ENCODE peak calls at places on chromosomes 13 and 19, in six cellular contexts. One of them, this sample, is unnamed.

GRCh38 chr19:46460981-46461380 is 10.4 kb downstream of the PNMA8A start:
- DNase-seq in stimulated activated CD4-positive, alpha-beta T cell treated with anti-CD3 and anti-CD28 coated beads, Interleukin-2, amount 100 ng/mL, for 48 hours: no peak
- DNase-seq in activated CD8-positive, alpha-beta memory T cell treated with anti-CD3 and anti-CD28 coated beads, Interleukin-2, amount 50 U/mL, for 48 hours: no peak
- DNase-seq in substantia nigra: no peak
- DNase-seq in progenitor cell of endocrine pancreas: no peak
- DNase-seq in T-helper 1 cell: no peak
- DNase-seq in this sample: no peak

GRCh38 chr13:96141032-96141431 is 51.1 kb downstream of the HS6ST3 start:
- DNase-seq in activated CD8-positive, alpha-beta memory T cell treated with anti-CD3 and anti-CD28 coated beads, Interleukin-2, amount 50 U/mL, for 48 hours: no peak
- DNase-seq in substantia nigra: no peak
- DNase-seq in progenitor cell of endocrine pancreas: no peak
- DNase-seq in T-helper 1 cell: no peak
- DNase-seq in stimulated activated CD4-positive, alpha-beta T cell treated with anti-CD3 and anti-CD28 coated beads, Interleukin-2, amount 100 ng/mL, for 48 hours: no peak
- DNase-seq in this sample: peak; percentile 45

GRCh38 chr19:42068756-42069571 is 1.0 kb downstream of the GRIK5 start:
- DNase-seq in T-helper 1 cell: no peak
- DNase-seq in progenitor cell of endocrine pancreas: no peak
- DNase-seq in stimulated activated CD4-positive, alpha-beta T cell treated with anti-CD3 and anti-CD28 coated beads, Interleukin-2, amount 100 ng/mL, for 48 hours: no peak
- DNase-seq in activated CD8-positive, alpha-beta memory T cell treated with anti-CD3 and anti-CD28 coated beads, Interleukin-2, amount 50 U/mL, for 48 hours: no peak
- DNase-seq in substantia nigra: no peak
- DNase-seq in this sample: no peak

GRCh38 chr19:4089400-4089908 is 22.8 kb upstream of the ZBTB7A start:
- DNase-seq in substantia nigra: no peak
- DNase-seq in activated CD8-positive, alpha-beta memory T cell treated with anti-CD3 and anti-CD28 coated beads, Interleukin-2, amount 50 U/mL, for 48 hours: peak; percentile 85
- DNase-seq in progenitor cell of endocrine pancreas: no peak
- DNase-seq in stimulated activated CD4-positive, alpha-beta T cell treated with anti-CD3 and anti-CD28 coated beads, Interleukin-2, amount 100 ng/mL, for 48 hours: peak; percentile 49
- DNase-seq in T-helper 1 cell: no peak
- DNase-seq in this sample: no peak

GRCh38 chr19:7468840-7469239 is 20.0 kb downstream of the PEX11G start:
- DNase-seq in stimulated activated CD4-positive, alpha-beta T cell treated with anti-CD3 and anti-CD28 coated beads, Interleukin-2, amount 100 ng/mL, for 48 hours: no peak
- DNase-seq in progenitor cell of endocrine pancreas: no peak
- DNase-seq in activated CD8-positive, alpha-beta memory T cell treated with anti-CD3 and anti-CD28 coated beads, Interleukin-2, amount 50 U/mL, for 48 hours: no peak
- DNase-seq in T-helper 1 cell: no peak
- DNase-seq in substantia nigra: no peak
- DNase-seq in this sample: no peak

GRCh38 chr13:101307181-101307701 is 109.1 kb downstream of the NALCN start:
- DNase-seq in progenitor cell of endocrine pancreas: no peak
- DNase-seq in substantia nigra: no peak
- DNase-seq in activated CD8-positive, alpha-beta memory T cell treated with anti-CD3 and anti-CD28 coated beads, Interleukin-2, amount 50 U/mL, for 48 hours: no peak
- DNase-seq in T-helper 1 cell: no peak
- DNase-seq in stimulated activated CD4-positive, alpha-beta T cell treated with anti-CD3 and anti-CD28 coated beads, Interleukin-2, amount 100 ng/mL, for 48 hours: no peak
- DNase-seq in this sample: no peak

GRCh38 chr13:100195568-100195967 is 106.7 kb downstream of the PCCA start:
- DNase-seq in progenitor cell of endocrine pancreas: no peak
- DNase-seq in substantia nigra: no peak
- DNase-seq in activated CD8-positive, alpha-beta memory T cell treated with anti-CD3 and anti-CD28 coated beads, Interleukin-2, amount 50 U/mL, for 48 hours: no peak
- DNase-seq in T-helper 1 cell: no peak
- DNase-seq in stimulated activated CD4-positive, alpha-beta T cell treated with anti-CD3 and anti-CD28 coated beads, Interleukin-2, amount 100 ng/mL, for 48 hours: no peak
- DNase-seq in this sample: no peak

GRCh38 chr19:48491793-48492123 is 19.9 kb downstream of the LMTK3 start:
- DNase-seq in substantia nigra: no peak
- DNase-seq in stimulated activated CD4-positive, alpha-beta T cell treated with anti-CD3 and anti-CD28 coated beads, Interleukin-2, amount 100 ng/mL, for 48 hours: no peak
- DNase-seq in T-helper 1 cell: no peak
- DNase-seq in progenitor cell of endocrine pancreas: no peak
- DNase-seq in activated CD8-positive, alpha-beta memory T cell treated with anti-CD3 and anti-CD28 coated beads, Interleukin-2, amount 50 U/mL, for 48 hours: no peak
- DNase-seq in this sample: no peak

GRCh38 chr13:48562296-48563066 is 29.6 kb upstream of the RCBTB2 start:
- DNase-seq in activated CD8-positive, alpha-beta memory T cell treated with anti-CD3 and anti-CD28 coated beads, Interleukin-2, amount 50 U/mL, for 48 hours: peak; percentile 65
- DNase-seq in progenitor cell of endocrine pancreas: no peak
- DNase-seq in stimulated activated CD4-positive, alpha-beta T cell treated with anti-CD3 and anti-CD28 coated beads, Interleukin-2, amount 100 ng/mL, for 48 hours: peak; percentile 31
- DNase-seq in T-helper 1 cell: peak; percentile 52
- DNase-seq in substantia nigra: no peak
- DNase-seq in this sample: no peak

GRCh38 chr19:14089662-14090508 is 666 bp downstream of the SAMD1 start:
- DNase-seq in substantia nigra: no peak
- DNase-seq in activated CD8-positive, alpha-beta memory T cell treated with anti-CD3 and anti-CD28 coated beads, Interleukin-2, amount 50 U/mL, for 48 hours: peak; percentile 80
- DNase-seq in progenitor cell of endocrine pancreas: peak; percentile 45
- DNase-seq in T-helper 1 cell: no peak
- DNase-seq in stimulated activated CD4-positive, alpha-beta T cell treated with anti-CD3 and anti-CD28 coated beads, Interleukin-2, amount 100 ng/mL, for 48 hours: peak; percentile 53
- DNase-seq in this sample: no peak

GRCh38 chr19:48635966-48636858 is 967 bp downstream of the DBP start:
- DNase-seq in progenitor cell of endocrine pancreas: no peak
- DNase-seq in stimulated activated CD4-positive, alpha-beta T cell treated with anti-CD3 and anti-CD28 coated beads, Interleukin-2, amount 100 ng/mL, for 48 hours: no peak
- DNase-seq in T-helper 1 cell: no peak
- DNase-seq in activated CD8-positive, alpha-beta memory T cell treated with anti-CD3 and anti-CD28 coated beads, Interleukin-2, amount 50 U/mL, for 48 hours: peak; percentile 64
- DNase-seq in substantia nigra: no peak
- DNase-seq in this sample: peak; percentile 31

GRCh38 chr13:78067290-78067689 is 148.7 kb upstream of the EDNRB start:
- DNase-seq in T-helper 1 cell: no peak
- DNase-seq in progenitor cell of endocrine pancreas: no peak
- DNase-seq in activated CD8-positive, alpha-beta memory T cell treated with anti-CD3 and anti-CD28 coated beads, Interleukin-2, amount 50 U/mL, for 48 hours: no peak
- DNase-seq in stimulated activated CD4-positive, alpha-beta T cell treated with anti-CD3 and anti-CD28 coated beads, Interleukin-2, amount 100 ng/mL, for 48 hours: no peak
- DNase-seq in substantia nigra: no peak
- DNase-seq in this sample: no peak

GRCh38 chr13:112687836-112688559 is 1.8 kb upstream of the ATP11A start:
- DNase-seq in T-helper 1 cell: no peak
- DNase-seq in activated CD8-positive, alpha-beta memory T cell treated with anti-CD3 and anti-CD28 coated beads, Interleukin-2, amount 50 U/mL, for 48 hours: peak; percentile 26
- DNase-seq in substantia nigra: no peak
- DNase-seq in stimulated activated CD4-positive, alpha-beta T cell treated with anti-CD3 and anti-CD28 coated beads, Interleukin-2, amount 100 ng/mL, for 48 hours: no peak
- DNase-seq in progenitor cell of endocrine pancreas: no peak
- DNase-seq in this sample: no peak

GRCh38 chr13:82698383-82698782 is 1183.9 kb downstream of the SLITRK1 start:
- DNase-seq in activated CD8-positive, alpha-beta memory T cell treated with anti-CD3 and anti-CD28 coated beads, Interleukin-2, amount 50 U/mL, for 48 hours: no peak
- DNase-seq in T-helper 1 cell: no peak
- DNase-seq in substantia nigra: no peak
- DNase-seq in progenitor cell of endocrine pancreas: no peak
- DNase-seq in stimulated activated CD4-positive, alpha-beta T cell treated with anti-CD3 and anti-CD28 coated beads, Interleukin-2, amount 100 ng/mL, for 48 hours: no peak
- DNase-seq in this sample: no peak

GRCh38 chr19:53659292-53659691 is 27.5 kb downstream of the DPRX start:
- DNase-seq in T-helper 1 cell: no peak
- DNase-seq in stimulated activated CD4-positive, alpha-beta T cell treated with anti-CD3 and anti-CD28 coated beads, Interleukin-2, amount 100 ng/mL, for 48 hours: no peak
- DNase-seq in activated CD8-positive, alpha-beta memory T cell treated with anti-CD3 and anti-CD28 coated beads, Interleukin-2, amount 50 U/mL, for 48 hours: no peak
- DNase-seq in substantia nigra: peak; percentile 7
- DNase-seq in progenitor cell of endocrine pancreas: peak; percentile 18
- DNase-seq in this sample: peak; percentile 53

GRCh38 chr19:7013678-7014077 is 7.6 kb downstream of the MBD3L2B start:
- DNase-seq in activated CD8-positive, alpha-beta memory T cell treated with anti-CD3 and anti-CD28 coated beads, Interleukin-2, amount 50 U/mL, for 48 hours: no peak
- DNase-seq in stimulated activated CD4-positive, alpha-beta T cell treated with anti-CD3 and anti-CD28 coated beads, Interleukin-2, amount 100 ng/mL, for 48 hours: no peak
- DNase-seq in progenitor cell of endocrine pancreas: no peak
- DNase-seq in T-helper 1 cell: no peak
- DNase-seq in substantia nigra: no peak
- DNase-seq in this sample: no peak

GRCh38 chr19:50880241-50880640 is 7.0 kb downstream of the KLK2 start:
- DNase-seq in progenitor cell of endocrine pancreas: no peak
- DNase-seq in activated CD8-positive, alpha-beta memory T cell treated with anti-CD3 and anti-CD28 coated beads, Interleukin-2, amount 50 U/mL, for 48 hours: peak; percentile 23
- DNase-seq in T-helper 1 cell: no peak
- DNase-seq in substantia nigra: no peak
- DNase-seq in stimulated activated CD4-positive, alpha-beta T cell treated with anti-CD3 and anti-CD28 coated beads, Interleukin-2, amount 100 ng/mL, for 48 hours: no peak
- DNase-seq in this sample: no peak

GRCh38 chr19:49488863-49489537 is 1.6 kb downstream of the RPL13A start:
- DNase-seq in progenitor cell of endocrine pancreas: no peak
- DNase-seq in T-helper 1 cell: no peak
- DNase-seq in substantia nigra: no peak
- DNase-seq in activated CD8-positive, alpha-beta memory T cell treated with anti-CD3 and anti-CD28 coated beads, Interleukin-2, amount 50 U/mL, for 48 hours: peak; percentile 77
- DNase-seq in stimulated activated CD4-positive, alpha-beta T cell treated with anti-CD3 and anti-CD28 coated beads, Interleukin-2, amount 100 ng/mL, for 48 hours: no peak
- DNase-seq in this sample: no peak

GRCh38 chr13:42720116-42720857 is 61.1 kb upstream of the FAM216B start:
- DNase-seq in substantia nigra: no peak
- DNase-seq in stimulated activated CD4-positive, alpha-beta T cell treated with anti-CD3 and anti-CD28 coated beads, Interleukin-2, amount 100 ng/mL, for 48 hours: no peak
- DNase-seq in activated CD8-positive, alpha-beta memory T cell treated with anti-CD3 and anti-CD28 coated beads, Interleukin-2, amount 50 U/mL, for 48 hours: no peak
- DNase-seq in T-helper 1 cell: no peak
- DNase-seq in progenitor cell of endocrine pancreas: no peak
- DNase-seq in this sample: no peak

GRCh38 chr13:66835040-66835628 is 395.0 kb downstream of the PCDH9 start:
- DNase-seq in T-helper 1 cell: no peak
- DNase-seq in progenitor cell of endocrine pancreas: no peak
- DNase-seq in activated CD8-positive, alpha-beta memory T cell treated with anti-CD3 and anti-CD28 coated beads, Interleukin-2, amount 50 U/mL, for 48 hours: no peak
- DNase-seq in substantia nigra: peak; percentile 79
- DNase-seq in stimulated activated CD4-positive, alpha-beta T cell treated with anti-CD3 and anti-CD28 coated beads, Interleukin-2, amount 100 ng/mL, for 48 hours: no peak
- DNase-seq in this sample: peak; percentile 84

GRCh38 chr13:46726347-46726746 is 70.6 kb downstream of the ESD start:
- DNase-seq in activated CD8-positive, alpha-beta memory T cell treated with anti-CD3 and anti-CD28 coated beads, Interleukin-2, amount 50 U/mL, for 48 hours: no peak
- DNase-seq in substantia nigra: no peak
- DNase-seq in progenitor cell of endocrine pancreas: no peak
- DNase-seq in stimulated activated CD4-positive, alpha-beta T cell treated with anti-CD3 and anti-CD28 coated beads, Interleukin-2, amount 100 ng/mL, for 48 hours: no peak
- DNase-seq in T-helper 1 cell: no peak
- DNase-seq in this sample: no peak

GRCh38 chr19:991174-991931 is 7.2 kb downstream of the WDR18 start:
- DNase-seq in T-helper 1 cell: peak; percentile 71
- DNase-seq in stimulated activated CD4-positive, alpha-beta T cell treated with anti-CD3 and anti-CD28 coated beads, Interleukin-2, amount 100 ng/mL, for 48 hours: peak; percentile 75
- DNase-seq in activated CD8-positive, alpha-beta memory T cell treated with anti-CD3 and anti-CD28 coated beads, Interleukin-2, amount 50 U/mL, for 48 hours: peak; percentile 89
- DNase-seq in substantia nigra: no peak
- DNase-seq in progenitor cell of endocrine pancreas: no peak
- DNase-seq in this sample: no peak

GRCh38 chr19:39408392-39409206 is 2.0 kb downstream of the ZFP36 start:
- DNase-seq in progenitor cell of endocrine pancreas: no peak
- DNase-seq in stimulated activated CD4-positive, alpha-beta T cell treated with anti-CD3 and anti-CD28 coated beads, Interleukin-2, amount 100 ng/mL, for 48 hours: no peak
- DNase-seq in substantia nigra: no peak
- DNase-seq in T-helper 1 cell: no peak
- DNase-seq in activated CD8-positive, alpha-beta memory T cell treated with anti-CD3 and anti-CD28 coated beads, Interleukin-2, amount 50 U/mL, for 48 hours: peak; percentile 71
- DNase-seq in this sample: no peak

GRCh38 chr19:1648156-1648925 is 4.1 kb downstream of the TCF3 start:
- DNase-seq in activated CD8-positive, alpha-beta memory T cell treated with anti-CD3 and anti-CD28 coated beads, Interleukin-2, amount 50 U/mL, for 48 hours: no peak
- DNase-seq in stimulated activated CD4-positive, alpha-beta T cell treated with anti-CD3 and anti-CD28 coated beads, Interleukin-2, amount 100 ng/mL, for 48 hours: no peak
- DNase-seq in substantia nigra: no peak
- DNase-seq in progenitor cell of endocrine pancreas: no peak
- DNase-seq in T-helper 1 cell: no peak
- DNase-seq in this sample: no peak

GRCh38 chr13:65911546-65912193 is 1318.5 kb downstream of the PCDH9 start:
- DNase-seq in T-helper 1 cell: no peak
- DNase-seq in activated CD8-positive, alpha-beta memory T cell treated with anti-CD3 and anti-CD28 coated beads, Interleukin-2, amount 50 U/mL, for 48 hours: no peak
- DNase-seq in progenitor cell of endocrine pancreas: no peak
- DNase-seq in substantia nigra: no peak
- DNase-seq in stimulated activated CD4-positive, alpha-beta T cell treated with anti-CD3 and anti-CD28 coated beads, Interleukin-2, amount 100 ng/mL, for 48 hours: no peak
- DNase-seq in this sample: no peak

GRCh38 chr13:35210234-35210633 is 266.3 kb downstream of the MAB21L1 start:
- DNase-seq in substantia nigra: no peak
- DNase-seq in T-helper 1 cell: no peak
- DNase-seq in progenitor cell of endocrine pancreas: no peak
- DNase-seq in stimulated activated CD4-positive, alpha-beta T cell treated with anti-CD3 and anti-CD28 coated beads, Interleukin-2, amount 100 ng/mL, for 48 hours: no peak
- DNase-seq in activated CD8-positive, alpha-beta memory T cell treated with anti-CD3 and anti-CD28 coated beads, Interleukin-2, amount 50 U/mL, for 48 hours: no peak
- DNase-seq in this sample: no peak

GRCh38 chr19:50500060-50500752 is 10.8 kb downstream of the JOSD2 start:
- DNase-seq in T-helper 1 cell: no peak
- DNase-seq in activated CD8-positive, alpha-beta memory T cell treated with anti-CD3 and anti-CD28 coated beads, Interleukin-2, amount 50 U/mL, for 48 hours: no peak
- DNase-seq in stimulated activated CD4-positive, alpha-beta T cell treated with anti-CD3 and anti-CD28 coated beads, Interleukin-2, amount 100 ng/mL, for 48 hours: no peak
- DNase-seq in substantia nigra: no peak
- DNase-seq in progenitor cell of endocrine pancreas: no peak
- DNase-seq in this sample: peak; percentile 39

GRCh38 chr13:54361460-54361859 is 1332.8 kb downstream of the OLFM4 start:
- DNase-seq in substantia nigra: no peak
- DNase-seq in T-helper 1 cell: no peak
- DNase-seq in stimulated activated CD4-positive, alpha-beta T cell treated with anti-CD3 and anti-CD28 coated beads, Interleukin-2, amount 100 ng/mL, for 48 hours: no peak
- DNase-seq in activated CD8-positive, alpha-beta memory T cell treated with anti-CD3 and anti-CD28 coated beads, Interleukin-2, amount 50 U/mL, for 48 hours: no peak
- DNase-seq in progenitor cell of endocrine pancreas: no peak
- DNase-seq in this sample: no peak

GRCh38 chr13:40672310-40673060 is 6.0 kb upstream of the FOXO1 start:
- DNase-seq in T-helper 1 cell: no peak
- DNase-seq in activated CD8-positive, alpha-beta memory T cell treated with anti-CD3 and anti-CD28 coated beads, Interleukin-2, amount 50 U/mL, for 48 hours: no peak
- DNase-seq in substantia nigra: no peak
- DNase-seq in stimulated activated CD4-positive, alpha-beta T cell treated with anti-CD3 and anti-CD28 coated beads, Interleukin-2, amount 100 ng/mL, for 48 hours: no peak
- DNase-seq in progenitor cell of endocrine pancreas: no peak
- DNase-seq in this sample: no peak

GRCh38 chr19:33129901-33130300 is 2.0 kb upstream of the WDR88 start:
- DNase-seq in substantia nigra: no peak
- DNase-seq in T-helper 1 cell: no peak
- DNase-seq in progenitor cell of endocrine pancreas: no peak
- DNase-seq in stimulated activated CD4-positive, alpha-beta T cell treated with anti-CD3 and anti-CD28 coated beads, Interleukin-2, amount 100 ng/mL, for 48 hours: no peak
- DNase-seq in activated CD8-positive, alpha-beta memory T cell treated with anti-CD3 and anti-CD28 coated beads, Interleukin-2, amount 50 U/mL, for 48 hours: no peak
- DNase-seq in this sample: no peak

GRCh38 chr13:31195616-31196015 is 4.2 kb upstream of the B3GLCT start:
- DNase-seq in activated CD8-positive, alpha-beta memory T cell treated with anti-CD3 and anti-CD28 coated beads, Interleukin-2, amount 50 U/mL, for 48 hours: no peak
- DNase-seq in progenitor cell of endocrine pancreas: no peak
- DNase-seq in stimulated activated CD4-positive, alpha-beta T cell treated with anti-CD3 and anti-CD28 coated beads, Interleukin-2, amount 100 ng/mL, for 48 hours: no peak
- DNase-seq in T-helper 1 cell: no peak
- DNase-seq in substantia nigra: no peak
- DNase-seq in this sample: no peak

GRCh38 chr19:15216363-15216762 is 15.6 kb upstream of the NOTCH3 start:
- DNase-seq in substantia nigra: no peak
- DNase-seq in stimulated activated CD4-positive, alpha-beta T cell treated with anti-CD3 and anti-CD28 coated beads, Interleukin-2, amount 100 ng/mL, for 48 hours: no peak
- DNase-seq in T-helper 1 cell: no peak
- DNase-seq in progenitor cell of endocrine pancreas: no peak
- DNase-seq in activated CD8-positive, alpha-beta memory T cell treated with anti-CD3 and anti-CD28 coated beads, Interleukin-2, amount 50 U/mL, for 48 hours: no peak
- DNase-seq in this sample: no peak

GRCh38 chr19:35088514-35088913 is 27.1 kb upstream of the FXYD3 start:
- DNase-seq in activated CD8-positive, alpha-beta memory T cell treated with anti-CD3 and anti-CD28 coated beads, Interleukin-2, amount 50 U/mL, for 48 hours: no peak
- DNase-seq in T-helper 1 cell: no peak
- DNase-seq in stimulated activated CD4-positive, alpha-beta T cell treated with anti-CD3 and anti-CD28 coated beads, Interleukin-2, amount 100 ng/mL, for 48 hours: no peak
- DNase-seq in progenitor cell of endocrine pancreas: no peak
- DNase-seq in substantia nigra: no peak
- DNase-seq in this sample: no peak

GRCh38 chr13:20303636-20304035 is 71.5 kb upstream of the GJB6 start:
- DNase-seq in progenitor cell of endocrine pancreas: no peak
- DNase-seq in T-helper 1 cell: no peak
- DNase-seq in stimulated activated CD4-positive, alpha-beta T cell treated with anti-CD3 and anti-CD28 coated beads, Interleukin-2, amount 100 ng/mL, for 48 hours: no peak
- DNase-seq in activated CD8-positive, alpha-beta memory T cell treated with anti-CD3 and anti-CD28 coated beads, Interleukin-2, amount 50 U/mL, for 48 hours: no peak
- DNase-seq in substantia nigra: no peak
- DNase-seq in this sample: no peak

GRCh38 chr13:87120476-87120875 is 550.7 kb upstream of the SLITRK5 start:
- DNase-seq in progenitor cell of endocrine pancreas: no peak
- DNase-seq in substantia nigra: no peak
- DNase-seq in stimulated activated CD4-positive, alpha-beta T cell treated with anti-CD3 and anti-CD28 coated beads, Interleukin-2, amount 100 ng/mL, for 48 hours: no peak
- DNase-seq in T-helper 1 cell: no peak
- DNase-seq in activated CD8-positive, alpha-beta memory T cell treated with anti-CD3 and anti-CD28 coated beads, Interleukin-2, amount 50 U/mL, for 48 hours: no peak
- DNase-seq in this sample: no peak

GRCh38 chr19:7188682-7189629 is 105.3 kb downstream of the INSR start:
- DNase-seq in substantia nigra: no peak
- DNase-seq in T-helper 1 cell: no peak
- DNase-seq in progenitor cell of endocrine pancreas: no peak
- DNase-seq in activated CD8-positive, alpha-beta memory T cell treated with anti-CD3 and anti-CD28 coated beads, Interleukin-2, amount 50 U/mL, for 48 hours: no peak
- DNase-seq in stimulated activated CD4-positive, alpha-beta T cell treated with anti-CD3 and anti-CD28 coated beads, Interleukin-2, amount 100 ng/mL, for 48 hours: no peak
- DNase-seq in this sample: no peak

GRCh38 chr19:610801-611505 is 21.3 kb downstream of the HCN2 start:
- DNase-seq in substantia nigra: no peak
- DNase-seq in T-helper 1 cell: peak; percentile 53
- DNase-seq in stimulated activated CD4-positive, alpha-beta T cell treated with anti-CD3 and anti-CD28 coated beads, Interleukin-2, amount 100 ng/mL, for 48 hours: peak; percentile 43
- DNase-seq in activated CD8-positive, alpha-beta memory T cell treated with anti-CD3 and anti-CD28 coated beads, Interleukin-2, amount 50 U/mL, for 48 hours: peak; percentile 82
- DNase-seq in progenitor cell of endocrine pancreas: no peak
- DNase-seq in this sample: no peak

GRCh38 chr19:19538077-19538764 is at the start of gene CILP2:
- DNase-seq in substantia nigra: no peak
- DNase-seq in stimulated activated CD4-positive, alpha-beta T cell treated with anti-CD3 and anti-CD28 coated beads, Interleukin-2, amount 100 ng/mL, for 48 hours: peak; percentile 39
- DNase-seq in progenitor cell of endocrine pancreas: peak; percentile 58
- DNase-seq in activated CD8-positive, alpha-beta memory T cell treated with anti-CD3 and anti-CD28 coated beads, Interleukin-2, amount 50 U/mL, for 48 hours: peak; percentile 80
- DNase-seq in T-helper 1 cell: peak; percentile 37
- DNase-seq in this sample: no peak

GRCh38 chr19:38394488-38394887 is 6.0 kb downstream of the SPRED3 start:
- DNase-seq in activated CD8-positive, alpha-beta memory T cell treated with anti-CD3 and anti-CD28 coated beads, Interleukin-2, amount 50 U/mL, for 48 hours: peak; percentile 89
- DNase-seq in substantia nigra: no peak
- DNase-seq in progenitor cell of endocrine pancreas: no peak
- DNase-seq in T-helper 1 cell: peak; percentile 62
- DNase-seq in stimulated activated CD4-positive, alpha-beta T cell treated with anti-CD3 and anti-CD28 coated beads, Interleukin-2, amount 100 ng/mL, for 48 hours: peak; percentile 67
- DNase-seq in this sample: no peak

GRCh38 chr19:51595776-51596175 is 24.7 kb downstream of the ZNF175 start:
- DNase-seq in activated CD8-positive, alpha-beta memory T cell treated with anti-CD3 and anti-CD28 coated beads, Interleukin-2, amount 50 U/mL, for 48 hours: no peak
- DNase-seq in stimulated activated CD4-positive, alpha-beta T cell treated with anti-CD3 and anti-CD28 coated beads, Interleukin-2, amount 100 ng/mL, for 48 hours: no peak
- DNase-seq in substantia nigra: no peak
- DNase-seq in T-helper 1 cell: no peak
- DNase-seq in progenitor cell of endocrine pancreas: no peak
- DNase-seq in this sample: no peak

This sample was measured in midbrain.